ENCODE peak calls at places on chromosomes 12 and 14, in ten cellular contexts. U, J, R, K, B, A, Y, S, W and F are unnamed samples.

GRCh38 chr12:59193476-59194050 is 273.3 kb upstream of the LRIG3 start:
- DNase-seq in U (no peak), J (no peak), R (no peak), K (no peak), B (no peak), A (no peak), Y (no peak), S (no peak), W (no peak), F (no peak)

GRCh38 chr12:76866726-76867125 is 12.1 kb downstream of the CSRP2 start:
- DNase-seq in U (no peak), J (no peak), R (no peak), K (no peak), B (no peak), A (no peak), Y (no peak), S (no peak), W (no peak), F (no peak)

GRCh38 chr14:103923863-103924262 is 4.4 kb upstream of the TDRD9 start:
- DNase-seq in U (no peak), J (no peak), R (no peak), K (peak; percentile 64), B (no peak), A (no peak), Y (no peak), S (no peak), W (peak; percentile 13), F (no peak)

GRCh38 chr12:21223930-21224329 is 92.9 kb downstream of the SLCO1B1 start:
- DNase-seq in U (no peak), J (no peak), R (no peak), K (no peak), B (no peak), A (no peak), Y (no peak), S (no peak), W (no peak), F (no peak)

GRCh38 chr14:25953532-25954144 is 644.2 kb downstream of the NOVA1 start:
- DNase-seq in U (no peak), J (peak; percentile 36), R (peak; percentile 36), K (no peak), B (peak; percentile 79), A (no peak), Y (no peak), S (no peak), W (peak; percentile 54), F (no peak)

GRCh38 chr14:53038629-53039028 is 87.8 kb upstream of the FERMT2 start:
- DNase-seq in U (no peak), J (no peak), R (no peak), K (no peak), B (no peak), A (no peak), Y (no peak), S (no peak), W (no peak), F (no peak)

GRCh38 chr12:131063960-131064359 is 110.3 kb downstream of the ADGRD1 start:
- DNase-seq in U (no peak), J (no peak), R (no peak), K (no peak), B (no peak), A (no peak), Y (no peak), S (no peak), W (no peak), F (no peak)

GRCh38 chr12:62581288-62582064 is 114.8 kb downstream of the MON2 start:
- DNase-seq in U (no peak), J (no peak), R (no peak), K (no peak), B (no peak), A (no peak), Y (peak; percentile 20), S (peak; percentile 38), W (peak; percentile 78), F (no peak)

GRCh38 chr12:95385646-95386045 is 88.3 kb upstream of the METAP2 start:
- DNase-seq in U (no peak), J (peak; percentile 18), R (no peak), K (no peak), B (no peak), A (no peak), Y (peak; percentile 21), S (no peak), W (peak; percentile 70), F (no peak)

GRCh38 chr12:122738561-122738960 is 7.9 kb upstream of the HCAR1 start:
- DNase-seq in U (no peak), J (no peak), R (no peak), K (no peak), B (no peak), A (no peak), Y (no peak), S (no peak), W (peak; percentile 38), F (no peak)

GRCh38 chr12:6925543-6926279 is 2.0 kb upstream of the ATN1 start:
- DNase-seq in U (peak; percentile 84), J (peak; percentile 72), R (peak; percentile 86), K (no peak), B (no peak), A (peak; percentile 70), Y (peak; percentile 55), S (peak; percentile 90), W (peak; percentile 89), F (peak; percentile 89)

GRCh38 chr12:127711108-127711507 is 555.9 kb upstream of the TMEM132C start:
- DNase-seq in U (no peak), J (no peak), R (no peak), K (no peak), B (no peak), A (no peak), Y (no peak), S (no peak), W (no peak), F (no peak)

GRCh38 chr12:127716181-127716580 is 550.8 kb upstream of the TMEM132C start:
- DNase-seq in U (no peak), J (no peak), R (no peak), K (no peak), B (no peak), A (no peak), Y (no peak), S (no peak), W (no peak), F (no peak)

GRCh38 chr12:127717293-127717692 is 549.7 kb upstream of the TMEM132C start:
- DNase-seq in U (no peak), J (no peak), R (no peak), K (no peak), B (no peak), A (no peak), Y (no peak), S (no peak), W (no peak), F (no peak)

GRCh38 chr12:127712561-127712960 is 554.4 kb upstream of the TMEM132C start:
- DNase-seq in U (no peak), J (no peak), R (no peak), K (no peak), B (no peak), A (no peak), Y (no peak), S (no peak), W (no peak), F (no peak)
- TF ChIP-seq CTCF in U (no peak), J (no peak), R (no peak), K (no peak), B (no peak), A (no peak), Y (no peak), S (no peak), W (no peak), F (no peak)

GRCh38 chr12:49552425-49552824 is 13.6 kb downstream of the KCNH3 start:
- DNase-seq in U (no peak), J (no peak), R (no peak), K (no peak), B (no peak), A (no peak), Y (no peak), S (no peak), W (no peak), F (no peak)

GRCh38 chr12:49554266-49554665 is 13.7 kb downstream of the MCRS1 start:
- DNase-seq in U (no peak), J (no peak), R (no peak), K (no peak), B (no peak), A (no peak), Y (no peak), S (no peak), W (no peak), F (no peak)

GRCh38 chr12:49553512-49554088 is 14.3 kb downstream of the MCRS1 start:
- DNase-seq in U (no peak), J (no peak), R (no peak), K (no peak), B (no peak), A (no peak), Y (no peak), S (peak; percentile 45), W (no peak), F (no peak)

GRCh38 chr12:49552014-49552413 is 13.2 kb downstream of the KCNH3 start:
- DNase-seq in U (no peak), J (no peak), R (no peak), K (no peak), B (no peak), A (no peak), Y (no peak), S (no peak), W (peak; percentile 46), F (peak; percentile 84)

GRCh38 chr12:49552899-49553298 is 14.1 kb downstream of the KCNH3 start:
- DNase-seq in U (no peak), J (no peak), R (no peak), K (no peak), B (no peak), A (no peak), Y (no peak), S (no peak), W (no peak), F (no peak)
- H3K4me3 ChIP-seq in U (no peak overlapping the region), J (no peak overlapping the region), R (no peak overlapping the region), K (no peak overlapping the region), B (no peak overlapping the region), A (no peak overlapping the region), Y (no peak overlapping the region), S (no peak overlapping the region), W (no peak overlapping the region), F (no peak overlapping the region)

DNA sequence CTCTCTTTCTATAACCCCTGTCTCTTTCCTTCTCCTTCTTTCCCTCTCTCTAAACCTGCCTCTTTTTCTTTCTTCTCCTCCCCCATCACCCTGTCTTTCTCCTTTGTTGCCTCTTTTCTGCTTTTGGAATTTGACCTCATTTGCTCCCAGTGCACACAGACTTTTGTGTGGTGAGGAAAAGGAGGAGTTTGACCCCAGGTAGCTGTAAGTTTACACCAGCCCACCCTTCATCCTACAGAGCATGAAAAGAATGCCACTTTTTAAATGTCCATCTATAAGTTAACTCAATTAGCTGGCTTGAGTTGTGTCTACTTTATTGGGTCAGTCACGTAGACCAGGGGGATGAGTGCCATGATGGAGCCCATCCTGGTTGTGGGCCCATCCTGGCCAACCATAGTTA is 146.8 kb upstream of the SLC38A2 start:
- DNase-seq in U (no peak), J (no peak), R (no peak), K (no peak), B (no peak), A (no peak), Y (no peak), S (no peak), W (no peak), F (no peak)
- H3K27ac ChIP-seq in U (no peak overlapping the region), J (peak overlapping the region; percentile 65), R (peak overlapping the region; percentile 40), K (peak overlapping the region; percentile 73), B (no peak overlapping the region), A (peak overlapping the region; percentile 46), Y (no peak overlapping the region), S (no peak overlapping the region), W (no peak overlapping the region), F (peak overlapping the region; percentile 66)

DNA sequence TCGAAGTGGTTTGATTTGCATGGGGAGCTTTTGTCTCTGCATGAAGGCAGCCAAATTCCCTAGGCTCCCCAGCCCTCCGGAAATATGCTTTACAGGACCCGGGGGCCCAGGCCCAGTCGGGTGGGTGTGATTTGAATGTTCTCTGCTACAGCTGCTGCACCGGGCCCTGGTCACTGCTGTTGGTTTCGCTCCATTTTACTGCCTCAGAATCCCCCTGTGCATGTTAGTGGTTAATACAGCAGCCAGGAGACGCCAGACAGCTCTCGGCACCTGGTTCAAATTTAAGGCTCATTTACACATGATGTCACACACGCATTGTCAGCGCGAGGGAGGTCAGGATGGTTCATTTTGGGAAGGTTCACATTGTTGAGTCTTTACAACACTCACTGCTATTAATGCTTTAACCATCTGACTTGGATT is 99.6 kb downstream of the SLC38A6 start:
- DNase-seq in U (no peak), J (no peak), R (no peak), K (no peak), B (no peak), A (no peak), Y (peak; percentile 72), S (no peak), W (no peak), F (no peak)
- TF ChIP-seq CTCF in U (no peak), J (no peak), R (no peak), K (no peak), B (no peak), A (no peak), Y (peak; percentile 20), S (no peak), W (no peak), F (no peak)